ENCODE peak calls at places on chromosomes 12 and 14, in six cellular contexts. One of them, this sample, is unnamed.

GRCh38 chr14:87018294-87018693 is 974.7 kb downstream of the GALC start:
- DNase-seq in heart left ventricle: no peak
- DNase-seq in iPS DF 6.9: no peak
- DNase-seq in Peyer's patch: no peak
- DNase-seq in aorta: no peak
- DNase-seq in esophagus muscularis mucosa: no peak
- DNase-seq in this sample: no peak

GRCh38 chr14:65044596-65044959 is 57.7 kb downstream of the MAX start:
- DNase-seq in heart left ventricle: no peak
- DNase-seq in iPS DF 6.9: no peak
- DNase-seq in Peyer's patch: no peak
- DNase-seq in aorta: peak
- DNase-seq in esophagus muscularis mucosa: no peak
- DNase-seq in this sample: no peak

GRCh38 chr14:88078525-88078924 is 73.6 kb downstream of the GPR65 start:
- DNase-seq in heart left ventricle: no peak
- DNase-seq in iPS DF 6.9: no peak
- DNase-seq in Peyer's patch: no peak
- DNase-seq in aorta: no peak
- DNase-seq in esophagus muscularis mucosa: no peak
- DNase-seq in this sample: no peak

GRCh38 chr12:39367494-39367893 is 75.4 kb downstream of the KIF21A start:
- DNase-seq in heart left ventricle: no peak
- DNase-seq in iPS DF 6.9: no peak
- DNase-seq in Peyer's patch: no peak
- DNase-seq in aorta: no peak
- DNase-seq in esophagus muscularis mucosa: no peak
- DNase-seq in this sample: no peak

GRCh38 chr12:25074954-25075353 is 120.0 kb downstream of the DNAI7 start:
- DNase-seq in heart left ventricle: no peak
- DNase-seq in iPS DF 6.9: no peak
- DNase-seq in Peyer's patch: no peak
- DNase-seq in aorta: no peak
- DNase-seq in esophagus muscularis mucosa: no peak
- DNase-seq in this sample: no peak

GRCh38 chr12:22164101-22164500 is 118.1 kb downstream of the CMAS start:
- DNase-seq in heart left ventricle: no peak
- DNase-seq in iPS DF 6.9: no peak
- DNase-seq in Peyer's patch: no peak
- DNase-seq in aorta: no peak
- DNase-seq in esophagus muscularis mucosa: no peak
- DNase-seq in this sample: no peak

GRCh38 chr14:54366726-54367707 is 29.8 kb upstream of the CDKN3 start:
- DNase-seq in heart left ventricle: no peak
- DNase-seq in iPS DF 6.9: no peak
- DNase-seq in Peyer's patch: peak
- DNase-seq in aorta: no peak
- DNase-seq in esophagus muscularis mucosa: no peak
- DNase-seq in this sample: peak

GRCh38 chr12:113987261-113988063 is 21.3 kb upstream of the RBM19 start:
- DNase-seq in heart left ventricle: no peak
- DNase-seq in iPS DF 6.9: no peak
- DNase-seq in Peyer's patch: no peak
- DNase-seq in aorta: no peak
- DNase-seq in esophagus muscularis mucosa: no peak
- DNase-seq in this sample: no peak

GRCh38 chr12:13293086-13293485 is 96.6 kb downstream of the EMP1 start:
- DNase-seq in heart left ventricle: no peak
- DNase-seq in iPS DF 6.9: no peak
- DNase-seq in Peyer's patch: no peak
- DNase-seq in aorta: no peak
- DNase-seq in esophagus muscularis mucosa: no peak
- DNase-seq in this sample: no peak

GRCh38 chr12:122974892-122975789 is at the start of gene OGFOD2:
- DNase-seq in heart left ventricle: peak
- DNase-seq in iPS DF 6.9: peak
- DNase-seq in Peyer's patch: peak
- DNase-seq in aorta: peak
- DNase-seq in esophagus muscularis mucosa: peak
- DNase-seq in this sample: peak

GRCh38 chr12:132345555-132346200 is 16.3 kb upstream of the GALNT9 start:
- DNase-seq in heart left ventricle: no peak
- DNase-seq in iPS DF 6.9: no peak
- DNase-seq in Peyer's patch: no peak
- DNase-seq in aorta: no peak
- DNase-seq in esophagus muscularis mucosa: no peak
- DNase-seq in this sample: no peak

GRCh38 chr14:72610831-72611200 is 283.1 kb downstream of the DPF3 start:
- DNase-seq in heart left ventricle: no peak
- DNase-seq in iPS DF 6.9: no peak
- DNase-seq in Peyer's patch: no peak
- DNase-seq in aorta: no peak
- DNase-seq in esophagus muscularis mucosa: peak
- DNase-seq in this sample: no peak

GRCh38 chr14:55535521-55536207 is 44.3 kb upstream of the KTN1 start:
- DNase-seq in heart left ventricle: no peak
- DNase-seq in iPS DF 6.9: no peak
- DNase-seq in Peyer's patch: no peak
- DNase-seq in aorta: no peak
- DNase-seq in esophagus muscularis mucosa: no peak
- DNase-seq in this sample: no peak

GRCh38 chr12:124720019-124720686 is 143.5 kb downstream of the SCARB1 start:
- DNase-seq in heart left ventricle: no peak
- DNase-seq in iPS DF 6.9: no peak
- DNase-seq in Peyer's patch: no peak
- DNase-seq in aorta: no peak
- DNase-seq in esophagus muscularis mucosa: no peak
- DNase-seq in this sample: no peak

GRCh38 chr14:82047777-82048470 is 514.3 kb upstream of the SEL1L start:
- DNase-seq in heart left ventricle: no peak
- DNase-seq in iPS DF 6.9: no peak
- DNase-seq in Peyer's patch: no peak
- DNase-seq in aorta: no peak
- DNase-seq in esophagus muscularis mucosa: no peak
- DNase-seq in this sample: no peak

GRCh38 chr12:19288161-19288560 is 151.1 kb upstream of the AEBP2 start:
- DNase-seq in heart left ventricle: no peak
- DNase-seq in iPS DF 6.9: no peak
- DNase-seq in Peyer's patch: no peak
- DNase-seq in aorta: no peak
- DNase-seq in esophagus muscularis mucosa: no peak
- DNase-seq in this sample: no peak

GRCh38 chr12:48191096-48191495 is 7.7 kb downstream of the CCDC184 start:
- DNase-seq in heart left ventricle: no peak
- DNase-seq in iPS DF 6.9: no peak
- DNase-seq in Peyer's patch: no peak
- DNase-seq in aorta: no peak
- DNase-seq in esophagus muscularis mucosa: no peak
- DNase-seq in this sample: no peak

GRCh38 chr12:24561882-24562760 is 386.8 kb downstream of the BCAT1 start:
- DNase-seq in heart left ventricle: peak
- DNase-seq in iPS DF 6.9: no peak
- DNase-seq in Peyer's patch: peak
- DNase-seq in aorta: peak
- DNase-seq in esophagus muscularis mucosa: no peak
- DNase-seq in this sample: peak

GRCh38 chr14:67514203-67514607 is 18.9 kb upstream of the PLEKHH1 start:
- DNase-seq in heart left ventricle: no peak
- DNase-seq in iPS DF 6.9: no peak
- DNase-seq in Peyer's patch: no peak
- DNase-seq in aorta: peak
- DNase-seq in esophagus muscularis mucosa: no peak
- DNase-seq in this sample: peak

GRCh38 chr12:114213055-114213561 is 192.8 kb downstream of the TBX5 start:
- DNase-seq in heart left ventricle: no peak
- DNase-seq in iPS DF 6.9: no peak
- DNase-seq in Peyer's patch: no peak
- DNase-seq in aorta: no peak
- DNase-seq in esophagus muscularis mucosa: no peak
- DNase-seq in this sample: no peak

GRCh38 chr14:71713061-71713850 is 219.0 kb upstream of the RGS6 start:
- DNase-seq in heart left ventricle: no peak
- DNase-seq in iPS DF 6.9: no peak
- DNase-seq in Peyer's patch: no peak
- DNase-seq in aorta: no peak
- DNase-seq in esophagus muscularis mucosa: no peak
- DNase-seq in this sample: no peak

GRCh38 chr12:122046145-122046544 is 24.5 kb downstream of the BCL7A start:
- DNase-seq in heart left ventricle: no peak
- DNase-seq in iPS DF 6.9: no peak
- DNase-seq in Peyer's patch: no peak
- DNase-seq in aorta: no peak
- DNase-seq in esophagus muscularis mucosa: no peak
- DNase-seq in this sample: no peak

GRCh38 chr12:44000309-44000952 is 164.6 kb downstream of the TMEM117 start:
- DNase-seq in heart left ventricle: no peak
- DNase-seq in iPS DF 6.9: peak
- DNase-seq in Peyer's patch: peak
- DNase-seq in aorta: peak
- DNase-seq in esophagus muscularis mucosa: no peak
- DNase-seq in this sample: peak

GRCh38 chr12:103877934-103878510 is 37.0 kb upstream of the NT5DC3 start:
- DNase-seq in heart left ventricle: no peak
- DNase-seq in iPS DF 6.9: peak
- DNase-seq in Peyer's patch: peak
- DNase-seq in aorta: no peak
- DNase-seq in esophagus muscularis mucosa: no peak
- DNase-seq in this sample: peak

GRCh38 chr12:103880299-103881142 is 39.5 kb upstream of the NT5DC3 start:
- DNase-seq in heart left ventricle: no peak
- DNase-seq in iPS DF 6.9: no peak
- DNase-seq in Peyer's patch: no peak
- DNase-seq in aorta: no peak
- DNase-seq in esophagus muscularis mucosa: no peak
- DNase-seq in this sample: no peak

GRCh38 chr12:103881261-103881660 is 40.2 kb upstream of the NT5DC3 start:
- DNase-seq in heart left ventricle: no peak
- DNase-seq in iPS DF 6.9: no peak
- DNase-seq in Peyer's patch: no peak
- DNase-seq in aorta: no peak
- DNase-seq in esophagus muscularis mucosa: no peak
- DNase-seq in this sample: no peak

GRCh38 chr12:103879048-103879692 is 38.1 kb upstream of the NT5DC3 start:
- DNase-seq in heart left ventricle: no peak
- DNase-seq in iPS DF 6.9: no peak
- DNase-seq in Peyer's patch: no peak
- DNase-seq in aorta: no peak
- DNase-seq in esophagus muscularis mucosa: no peak
- DNase-seq in this sample: no peak

GRCh38 chr12:103879878-103880277 is 38.8 kb upstream of the NT5DC3 start:
- DNase-seq in heart left ventricle: no peak
- DNase-seq in iPS DF 6.9: no peak
- DNase-seq in Peyer's patch: no peak
- DNase-seq in aorta: no peak
- DNase-seq in esophagus muscularis mucosa: no peak
- DNase-seq in this sample: no peak
- H3K27ac ChIP-seq in heart left ventricle: no peak
- H3K27ac ChIP-seq in iPS DF 6.9: no peak
- H3K27ac ChIP-seq in Peyer's patch: no peak
- H3K27ac ChIP-seq in aorta: no peak
- H3K27ac ChIP-seq in esophagus muscularis mucosa: no peak
- H3K27ac ChIP-seq in this sample: no peak

GRCh38 chr12:52062167-52063080 is 7.4 kb upstream of the ATG101 start:
- DNase-seq in heart left ventricle: no peak
- DNase-seq in iPS DF 6.9: no peak
- DNase-seq in Peyer's patch: no peak
- DNase-seq in aorta: no peak
- DNase-seq in esophagus muscularis mucosa: no peak
- DNase-seq in this sample: no peak

GRCh38 chr12:52063986-52064649 is 5.7 kb upstream of the ATG101 start:
- DNase-seq in heart left ventricle: peak
- DNase-seq in iPS DF 6.9: no peak
- DNase-seq in Peyer's patch: no peak
- DNase-seq in aorta: peak
- DNase-seq in esophagus muscularis mucosa: no peak
- DNase-seq in this sample: no peak

GRCh38 chr12:52060498-52061177 is 9.1 kb upstream of the ATG101 start:
- DNase-seq in heart left ventricle: no peak
- DNase-seq in iPS DF 6.9: no peak
- DNase-seq in Peyer's patch: no peak
- DNase-seq in aorta: no peak
- DNase-seq in esophagus muscularis mucosa: no peak
- DNase-seq in this sample: no peak

GRCh38 chr12:52061470-52062166 is 8.2 kb upstream of the ATG101 start:
- DNase-seq in heart left ventricle: no peak
- DNase-seq in iPS DF 6.9: no peak
- DNase-seq in Peyer's patch: no peak
- DNase-seq in aorta: no peak
- DNase-seq in esophagus muscularis mucosa: no peak
- DNase-seq in this sample: no peak

GRCh38 chr12:52063081-52063985 is 6.4 kb upstream of the ATG101 start:
- DNase-seq in heart left ventricle: peak
- DNase-seq in iPS DF 6.9: no peak
- DNase-seq in Peyer's patch: no peak
- DNase-seq in aorta: no peak
- DNase-seq in esophagus muscularis mucosa: no peak
- DNase-seq in this sample: no peak
- H3K27ac ChIP-seq in heart left ventricle: peak
- H3K27ac ChIP-seq in iPS DF 6.9: no peak
- H3K27ac ChIP-seq in Peyer's patch: peak
- H3K27ac ChIP-seq in aorta: no peak
- H3K27ac ChIP-seq in esophagus muscularis mucosa: peak
- H3K27ac ChIP-seq in this sample: peak

GRCh38 chr12:617304-617915 is 45.8 kb downstream of the NINJ2 start:
- DNase-seq in heart left ventricle: peak
- DNase-seq in iPS DF 6.9: no peak
- DNase-seq in Peyer's patch: peak
- DNase-seq in aorta: peak
- DNase-seq in esophagus muscularis mucosa: no peak
- DNase-seq in this sample: no peak

GRCh38 chr12:614727-615060 is 48.6 kb downstream of the NINJ2 start:
- DNase-seq in heart left ventricle: no peak
- DNase-seq in iPS DF 6.9: no peak
- DNase-seq in Peyer's patch: no peak
- DNase-seq in aorta: no peak
- DNase-seq in esophagus muscularis mucosa: no peak
- DNase-seq in this sample: no peak

GRCh38 chr12:612886-613285 is 50.4 kb downstream of the NINJ2 start:
- DNase-seq in heart left ventricle: no peak
- DNase-seq in iPS DF 6.9: no peak
- DNase-seq in Peyer's patch: peak
- DNase-seq in aorta: no peak
- DNase-seq in esophagus muscularis mucosa: no peak
- DNase-seq in this sample: no peak

GRCh38 chr12:613996-614726 is 49.1 kb downstream of the NINJ2 start:
- DNase-seq in heart left ventricle: no peak
- DNase-seq in iPS DF 6.9: no peak
- DNase-seq in Peyer's patch: peak
- DNase-seq in aorta: peak
- DNase-seq in esophagus muscularis mucosa: no peak
- DNase-seq in this sample: no peak

GRCh38 chr12:615620-616019 is 47.6 kb downstream of the NINJ2 start:
- DNase-seq in heart left ventricle: no peak
- DNase-seq in iPS DF 6.9: no peak
- DNase-seq in Peyer's patch: no peak
- DNase-seq in aorta: no peak
- DNase-seq in esophagus muscularis mucosa: no peak
- DNase-seq in this sample: no peak
- H3K27ac ChIP-seq in heart left ventricle: peak
- H3K27ac ChIP-seq in iPS DF 6.9: no peak
- H3K27ac ChIP-seq in Peyer's patch: no peak
- H3K27ac ChIP-seq in aorta: no peak
- H3K27ac ChIP-seq in esophagus muscularis mucosa: peak
- H3K27ac ChIP-seq in this sample: no peak

GRCh38 chr12:51788876-51789275 is 59.6 kb downstream of the FIGNL2 start:
- DNase-seq in heart left ventricle: no peak
- DNase-seq in iPS DF 6.9: no peak
- DNase-seq in Peyer's patch: no peak
- DNase-seq in aorta: no peak
- DNase-seq in esophagus muscularis mucosa: no peak
- DNase-seq in this sample: no peak
- H3K27ac ChIP-seq in heart left ventricle: no peak
- H3K27ac ChIP-seq in iPS DF 6.9: no peak
- H3K27ac ChIP-seq in Peyer's patch: no peak
- H3K27ac ChIP-seq in aorta: no peak
- H3K27ac ChIP-seq in esophagus muscularis mucosa: no peak
- H3K27ac ChIP-seq in this sample: no peak